ENCODE peak calls at places on chromosomes 12 and 14, in nine cellular contexts. Z is lower leg skin, V is brain microvascular endothelial cell, T is GM20000, U is foreskin fibroblast, Q is lung, H is cardiac muscle cell, A is tibial nerve, G is B cell. B is an unnamed sample.

GRCh38 chr12:27226319-27226984 is 17.6 kb upstream of the STK38L start:
- DNase-seq in Z (peak), V (no peak), T (no peak), U (no peak), Q (no peak), H (no peak), A (no peak), G (no peak), B (peak)

GRCh38 chr12:132282031-132282949 is 47.1 kb downstream of the GALNT9 start:
- DNase-seq in Z (no peak), V (no peak), T (no peak), U (no peak), Q (no peak), H (no peak), A (no peak), G (no peak), B (no peak)

GRCh38 chr14:72608391-72609204 is 285.3 kb downstream of the DPF3 start:
- DNase-seq in Z (no peak), V (peak), T (no peak), U (peak), Q (no peak), H (no peak), A (no peak), G (no peak), B (no peak)

GRCh38 chr12:26150737-26151450 is 26.1 kb upstream of the BHLHE41 start:
- DNase-seq in Z (no peak), V (peak), T (no peak), U (peak), Q (no peak), H (no peak), A (no peak), G (no peak), B (no peak)

GRCh38 chr12:4441355-4442330 is 4.0 kb downstream of the FGF6 start:
- DNase-seq in Z (peak), V (peak), T (no peak), U (no peak), Q (peak), H (peak), A (no peak), G (no peak), B (no peak)

GRCh38 chr12:1583421-1584078 is 10.8 kb downstream of the FBXL14 start:
- DNase-seq in Z (peak), V (peak), T (peak), U (peak), Q (peak), H (peak), A (peak), G (peak), B (peak)

GRCh38 chr12:104182144-104182543 is 33.4 kb upstream of the TXNRD1 start:
- DNase-seq in Z (peak), V (peak), T (no peak), U (peak), Q (peak), H (no peak), A (peak), G (no peak), B (no peak)

GRCh38 chr14:95530461-95531170 is 4.2 kb upstream of the GLRX5 start:
- DNase-seq in Z (no peak), V (no peak), T (no peak), U (no peak), Q (no peak), H (no peak), A (no peak), G (no peak), B (no peak)

GRCh38 chr12:43861847-43862150 is 25.9 kb downstream of the TMEM117 start:
- DNase-seq in Z (no peak), V (no peak), T (no peak), U (no peak), Q (no peak), H (no peak), A (no peak), G (no peak), B (no peak)

DNA sequence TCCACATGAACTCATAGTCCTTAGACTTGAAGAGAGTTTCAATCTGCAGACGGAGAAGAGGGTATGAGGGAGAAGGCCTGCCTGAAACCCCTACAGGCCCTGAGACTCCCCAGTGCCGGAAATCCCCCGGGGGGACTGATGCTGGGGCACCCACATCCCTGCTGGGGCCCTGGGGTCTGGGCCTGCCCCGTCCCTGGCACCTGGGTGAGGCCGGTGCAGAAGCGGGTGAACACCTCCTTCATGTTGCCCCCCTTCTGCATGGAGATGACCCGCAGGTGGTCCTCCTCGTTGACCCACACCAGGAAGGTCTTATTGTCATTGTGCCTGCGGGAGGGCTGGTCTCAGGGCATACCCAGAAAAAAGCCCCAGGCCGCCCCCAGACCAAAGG is 2.4 kb downstream of the CKB start:
- DNase-seq in Z (no peak), V (no peak), T (no peak), U (no peak), Q (no peak), H (no peak), A (no peak), G (peak), B (no peak)
- TF ChIP-seq CTCF in Z (no peak), V (no peak), T (no peak), U (no peak), Q (no peak), H (no peak), A (no peak), G (no peak), B (no peak)

GRCh38 chr12:6667559-6668210 is 4.8 kb upstream of the ING4 start:
- DNase-seq in Z (no peak), V (no peak), T (no peak), U (no peak), Q (no peak), H (no peak), A (no peak), G (no peak), B (no peak)
- TF ChIP-seq CTCF in Z (no peak), V (peak), T (peak), U (peak), Q (no peak), H (no peak), A (no peak), G (no peak), B (no peak)

GRCh38 chr14:54642950-54643695 is 76.2 kb downstream of the SAMD4A start:
- DNase-seq in Z (no peak), V (no peak), T (peak), U (no peak), Q (no peak), H (peak), A (no peak), G (no peak), B (no peak)
- TF ChIP-seq CTCF in Z (no peak), V (peak), T (no peak), U (peak), Q (no peak), H (peak), A (no peak), G (peak), B (no peak)

GRCh38 chr14:23483216-23483854 is 13.8 kb downstream of the NGDN start:
- DNase-seq in Z (no peak), V (peak), T (peak), U (no peak), Q (no peak), H (peak), A (no peak), G (no peak), B (peak)
- TF ChIP-seq CTCF in Z (no peak), V (peak), T (no peak), U (peak), Q (no peak), H (peak), A (peak), G (peak), B (peak)

GRCh38 chr14:33475623-33476022 is 475.3 kb downstream of the EGLN3 start:
- DNase-seq in Z (no peak), V (peak), T (peak), U (peak), Q (no peak), H (peak), A (no peak), G (no peak), B (peak)
- TF ChIP-seq CTCF in Z (no peak), V (peak), T (peak), U (no peak), Q (no peak), H (peak), A (no peak), G (no peak), B (peak)

DNA sequence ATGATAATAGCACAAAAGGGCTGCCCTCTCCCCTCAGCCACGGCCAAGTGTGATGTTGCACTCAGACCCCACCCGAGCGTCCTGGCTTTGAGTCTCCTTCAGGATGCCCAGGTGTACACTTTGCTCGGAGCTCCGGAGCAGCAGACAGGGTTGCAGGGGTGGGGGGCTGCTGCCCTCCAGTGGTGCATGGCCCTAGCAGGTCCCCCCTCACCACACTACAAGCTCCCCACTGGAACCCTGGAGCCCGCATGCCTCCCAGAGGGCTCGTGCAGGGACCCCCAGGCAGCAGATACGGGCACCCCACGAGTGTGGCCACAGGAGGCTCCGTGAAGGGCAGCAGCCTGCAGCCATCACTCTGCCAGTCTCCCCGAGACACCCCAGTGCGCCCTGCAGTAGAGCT is 69.9 kb upstream of the C14orf180 start:
- DNase-seq in Z (no peak), V (no peak), T (no peak), U (no peak), Q (no peak), H (no peak), A (no peak), G (no peak), B (no peak)
- TF ChIP-seq CTCF in Z (no peak), V (no peak), T (no peak), U (no peak), Q (no peak), H (no peak), A (no peak), G (no peak), B (no peak)

GRCh38 chr14:102580552-102581110 is 11.8 kb upstream of the RCOR1 start:
- DNase-seq in Z (no peak), V (no peak), T (no peak), U (peak), Q (no peak), H (no peak), A (no peak), G (no peak), B (no peak)
- TF ChIP-seq CTCF in Z (no peak), V (no peak), T (no peak), U (no peak), Q (no peak), H (no peak), A (no peak), G (no peak), B (no peak)

DNA sequence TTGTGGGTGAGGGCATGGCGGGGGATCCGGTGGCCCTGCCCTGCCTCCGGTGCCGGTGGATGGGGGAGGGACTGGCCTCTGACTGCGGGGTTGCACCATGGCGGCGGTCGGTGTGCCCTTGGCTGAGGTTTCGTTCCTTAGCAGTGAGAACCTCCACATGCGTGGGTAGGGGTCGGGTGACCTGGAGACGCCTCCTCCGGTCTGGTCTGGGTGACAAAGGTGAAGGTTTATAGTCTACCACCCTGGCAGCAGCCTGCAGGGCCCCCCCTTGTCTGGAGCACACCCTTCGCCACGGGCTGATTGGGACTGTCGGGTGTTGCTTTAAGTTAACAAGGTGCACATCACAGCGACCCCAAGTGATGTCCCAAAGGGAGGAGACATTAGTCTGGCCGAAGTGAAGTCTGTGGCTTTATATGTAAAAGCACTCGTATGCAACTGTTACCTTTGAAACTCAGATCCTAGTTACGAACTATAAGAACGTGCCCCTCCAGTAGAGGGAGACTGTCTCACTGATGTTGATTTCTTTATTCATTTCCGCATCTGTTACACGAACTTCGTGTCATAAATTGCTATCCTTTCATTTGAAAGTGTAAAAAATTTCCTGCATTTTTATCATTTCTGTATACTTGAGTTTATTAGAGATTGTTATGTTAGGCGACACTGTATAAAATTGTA is 74.4 kb downstream of the WDR20 start:
- DNase-seq in Z (no peak), V (no peak), T (no peak), U (no peak), Q (no peak), H (no peak), A (no peak), G (no peak), B (no peak)
- TF ChIP-seq CTCF in Z (no peak), V (peak), T (no peak), U (no peak), Q (no peak), H (peak), A (no peak), G (no peak), B (peak)